ENCODE peak calls at places on chromosomes 12 and 14, in four cellular contexts. W is mesothelial cell of epicardium; F is tibial artery; L is stimulated activated CD8-positive, alpha-beta memory T cell treated with anti-CD3 and anti-CD28 coated beads, Interleukin-4, amount 100 ng/mL, for 24 hours. M is an unnamed sample.

GRCh38 chr14:97218713-97219355 is 421.7 kb downstream of the VRK1 start:
- DNase-seq in W (no peak), F (no peak), L (peak; percentile 11), M (no peak)

GRCh38 chr12:64694130-64695078 is 64.8 kb downstream of the GNS start:
- DNase-seq in W (no peak), F (no peak), L (no peak), M (no peak)

GRCh38 chr14:62244221-62244620 is 482.0 kb downstream of the SNAPC1 start:
- DNase-seq in W (no peak), F (no peak), L (no peak), M (no peak)

GRCh38 chr14:103158688-103159087 is 35.4 kb downstream of the TNFAIP2 start:
- DNase-seq in W (no peak), F (no peak), L (no peak), M (no peak)

GRCh38 chr14:60396718-60397343 is 89.0 kb downstream of the C14orf39 start:
- DNase-seq in W (no peak), F (no peak), L (no peak), M (no peak)

GRCh38 chr12:52267699-52268098 is 6.7 kb upstream of the KRT86 start:
- DNase-seq in W (no peak), F (no peak), L (no peak), M (no peak)

GRCh38 chr14:100187247-100187833 is 27.9 kb upstream of the DEGS2 start:
- DNase-seq in W (no peak), F (no peak), L (no peak), M (no peak)

GRCh38 chr14:104665092-104665662 is 24.2 kb upstream of the INF2 start:
- DNase-seq in W (no peak), F (no peak), L (no peak), M (no peak)

GRCh38 chr12:26523708-26524150 is 309.3 kb downstream of the ITPR2 start:
- DNase-seq in W (no peak), F (peak; percentile 95), L (no peak), M (peak; percentile 50)

GRCh38 chr14:50821471-50822464 is 9.2 kb downstream of the NIN start:
- DNase-seq in W (no peak), F (no peak), L (peak; percentile 28), M (no peak)

M was measured in NCI-H1048.